ENCODE peak calls at places on chromosomes 7 and 10, in five cellular contexts. Y is iPS-NIHi11, J is aorta, Z is Caco-2, S is globus pallidus. H is an unnamed sample.

GRCh38 chr10:71260622-71261325 is 48.4 kb downstream of the UNC5B start:
- DNase-seq in S (peak; percentile 61), Z (no peak), Y (peak; percentile 64), J (peak; percentile 88), H (peak; percentile 45)

GRCh38 chr10:20598590-20598989 is 298.5 kb downstream of the NEBL start:
- DNase-seq in J (peak; percentile 84), Z (no peak), S (no peak), Y (peak; percentile 37), H (no peak)

GRCh38 chr10:72612203-72612826 is 13.6 kb downstream of the MICU1 start:
- DNase-seq in S (no peak), Y (no peak), Z (no peak), J (no peak), H (no peak)

GRCh38 chr7:78543976-78544375 is 745.4 kb downstream of the PHTF2 start:
- DNase-seq in J (no peak), Y (no peak), Z (no peak), S (no peak), H (no peak)

GRCh38 chr10:70729763-70730357 is 55.3 kb downstream of the TBATA start:
- DNase-seq in Y (no peak), Z (no peak), S (no peak), J (no peak), H (peak; percentile 2)

GRCh38 chr10:31770307-31770902 is 158.2 kb downstream of the ARHGAP12 start:
- DNase-seq in J (peak; percentile 74), Z (no peak), S (peak; percentile 27), Y (peak; percentile 64), H (peak; percentile 34)

GRCh38 chr10:26855186-26855585 is 5.6 kb downstream of the ABI1 start:
- DNase-seq in S (no peak), Z (no peak), J (no peak), Y (no peak), H (no peak)

GRCh38 chr10:21771219-21771618 is 232.3 kb downstream of the DNAJC1 start:
- DNase-seq in J (no peak), Y (no peak), Z (no peak), S (no peak), H (no peak)

GRCh38 chr10:116486774-116487448 is 58.8 kb upstream of the PNLIP start:
- DNase-seq in Y (no peak), S (no peak), J (no peak), Z (no peak), H (no peak)

GRCh38 chr7:42023216-42023724 is 213.7 kb downstream of the GLI3 start:
- DNase-seq in S (no peak), Z (no peak), J (no peak), Y (no peak), H (no peak)

GRCh38 chr10:75782463-75783248 is 351.2 kb downstream of the LRMDA start:
- DNase-seq in J (no peak), Y (no peak), Z (no peak), S (no peak), H (no peak)

GRCh38 chr10:73814896-73815718 is 3.7 kb upstream of the NDST2 start:
- DNase-seq in S (no peak), Y (peak; percentile 79), J (no peak), Z (no peak), H (no peak)

GRCh38 chr10:77628906-77629730 is 8.5 kb downstream of the KCNMA1 start:
- DNase-seq in Y (no peak), Z (no peak), J (no peak), S (no peak), H (no peak)

GRCh38 chr7:832292-832967 is at the start of gene SUN1:
- DNase-seq in J (no peak), Z (no peak), S (no peak), Y (no peak), H (no peak)

GRCh38 chr7:43905209-43905946 is 1.0 kb downstream of the URGCP start:
- DNase-seq in Z (peak; percentile 90), S (no peak), J (no peak), Y (peak; percentile 44), H (no peak)

GRCh38 chr7:157952050-157952667 is 615.4 kb downstream of the DNAJB6 start:
- DNase-seq in J (peak; percentile 61), Z (no peak), S (no peak), Y (no peak), H (no peak)

GRCh38 chr7:82036146-82036886 is 266.5 kb upstream of the HGF start:
- DNase-seq in Y (no peak), S (no peak), Z (no peak), J (no peak), H (no peak)

GRCh38 chr10:14803827-14804226 is 29.1 kb upstream of the FAM107B start:
- DNase-seq in Y (no peak), Z (no peak), J (no peak), S (no peak), H (no peak)

GRCh38 chr7:5041047-5041446 is 4.6 kb upstream of the RBAK start:
- DNase-seq in J (no peak), S (no peak), Y (no peak), Z (no peak), H (no peak)

GRCh38 chr7:27921081-27921836 is 181.3 kb downstream of the TAX1BP1 start:
- DNase-seq in Z (no peak), Y (peak; percentile 51), J (no peak), S (peak; percentile 84), H (peak; percentile 77)

GRCh38 chr10:6011558-6011957 is 34.2 kb upstream of the IL15RA start:
- DNase-seq in Y (no peak), S (no peak), J (no peak), Z (no peak), H (no peak)

GRCh38 chr7:34155225-34155908 is 250.0 kb downstream of the BMPER start:
- DNase-seq in Y (no peak), S (no peak), Z (no peak), J (no peak), H (no peak)

H was measured in midbrain.